ENCODE peak calls at places on chromosomes 3 and 15, in nine cellular contexts. J is ACHN; Z is activated CD8-positive, alpha-beta memory T cell treated with anti-CD3 and anti-CD28 coated beads for 48 hours; B is EL; L is iPS-NIHi11; R is NCI-H1092; W is ovary; T is WTC11; I is NCI-H524. F is an unnamed sample.

GRCh38 chr3:11672396-11672795 is 28.7 kb upstream of the VGLL4 start:
- DNase-seq in T (no peak), Z (no peak), W (no peak), J (no peak), L (no peak), R (no peak), B (no peak), I (no peak), F (no peak)

GRCh38 chr3:15820911-15821310 is 23.1 kb upstream of the ANKRD28 start:
- DNase-seq in W (no peak), L (no peak), T (no peak), Z (no peak), B (peak), R (no peak), I (peak), J (no peak), F (no peak)

GRCh38 chr3:47846880-47847248 is 43.9 kb downstream of the DHX30 start:
- DNase-seq in W (no peak), B (no peak), J (no peak), Z (no peak), R (no peak), L (no peak), I (no peak), T (no peak), F (no peak)

GRCh38 chr3:71584216-71585061 is 911 bp upstream of the FOXP1 start:
- DNase-seq in W (peak), Z (peak), B (peak), J (peak), T (peak), I (peak), R (no peak), L (peak), F (no peak)

GRCh38 chr3:42336103-42336502 is 70.1 kb upstream of the CCK start:
- DNase-seq in L (no peak), W (no peak), T (no peak), R (no peak), B (no peak), I (no peak), J (no peak), Z (no peak), F (no peak)

GRCh38 chr3:69082805-69083204 is 1.9 kb upstream of the ARL6IP5 start:
- DNase-seq in T (no peak), W (no peak), B (peak), L (no peak), I (peak), Z (no peak), J (peak), R (no peak), F (no peak)

GRCh38 chr3:160485931-160486330 is 36.3 kb upstream of the TRIM59 start:
- DNase-seq in Z (no peak), J (peak), W (no peak), I (peak), R (no peak), L (no peak), B (peak), T (no peak), F (no peak)

GRCh38 chr15:89118481-89118989 is 30.3 kb downstream of the ABHD2 start:
- DNase-seq in W (no peak), R (no peak), B (no peak), L (no peak), I (no peak), T (no peak), Z (no peak), J (no peak), F (no peak)

GRCh38 chr3:16506884-16507409 is 6.6 kb downstream of the RFTN1 start:
- DNase-seq in B (no peak), J (no peak), W (no peak), T (no peak), Z (no peak), R (no peak), I (no peak), L (no peak), F (no peak)

GRCh38 chr3:140420621-140421357 is 257.1 kb upstream of the TRIM42 start:
- DNase-seq in J (peak), Z (no peak), B (peak), I (no peak), R (no peak), W (no peak), T (no peak), L (no peak), F (no peak)

GRCh38 chr15:99359760-99360159 is 108.5 kb downstream of the LRRC28 start:
- DNase-seq in L (no peak), W (no peak), B (no peak), J (no peak), I (no peak), T (no peak), Z (no peak), R (no peak), F (no peak)

GRCh38 chr3:152346058-152346457 is 77.3 kb downstream of the MBNL1 start:
- DNase-seq in I (no peak), R (no peak), Z (no peak), J (no peak), B (no peak), T (no peak), W (no peak), L (no peak), F (no peak)

GRCh38 chr3:57948782-57949242 is 59.4 kb upstream of the FLNB start:
- DNase-seq in I (no peak), J (no peak), Z (no peak), T (no peak), R (no peak), W (peak), B (no peak), L (no peak), F (no peak)

GRCh38 chr15:99993681-99994131 is 260.5 kb upstream of the LYSMD4 start:
- DNase-seq in W (no peak), J (no peak), L (no peak), Z (no peak), T (no peak), B (no peak), R (no peak), I (no peak), F (no peak)

GRCh38 chr3:12180218-12180617 is 21.5 kb upstream of the TIMP4 start:
- DNase-seq in I (no peak), T (no peak), L (peak), Z (no peak), W (peak), R (no peak), B (peak), J (peak), F (no peak)

GRCh38 chr15:63476229-63476632 is 28.2 kb upstream of the USP3 start:
- DNase-seq in B (peak), W (no peak), L (no peak), I (no peak), J (peak), Z (no peak), R (no peak), T (no peak), F (no peak)

GRCh38 chr3:4827767-4828166 is 151.5 kb upstream of the BHLHE40 start:
- DNase-seq in B (no peak), Z (no peak), I (no peak), R (no peak), W (no peak), T (no peak), L (no peak), J (no peak), F (no peak)